ENCODE peak calls at places on chromosomes 11 and 22, in six cellular contexts. X is left ventricle myocardium inferior, F is pancreas, M is right lobe of liver, O is breast epithelium, L is cardiac muscle cell. H is an unnamed sample.

GRCh38 chr11:62430350-62430749 is 11.5 kb downstream of the SCGB1A1 start:
- DNase-seq in X (no peak), F (no peak), M (no peak), O (no peak), L (no peak), H (no peak)

GRCh38 chr22:30859714-30860095 is 108.9 kb downstream of the MORC2 start:
- DNase-seq in X (no peak), F (no peak), M (no peak), O (no peak), L (no peak), H (no peak)

GRCh38 chr11:27443746-27444465 is 28.7 kb downstream of the LGR4 start:
- DNase-seq in X (no peak), F (no peak), M (no peak), O (no peak), L (no peak), H (no peak)

GRCh38 chr11:120255519-120255866 is 15.6 kb downstream of the POU2F3 start:
- DNase-seq in X (no peak), F (no peak), M (no peak), O (no peak), L (no peak), H (no peak)

GRCh38 chr11:46380340-46381045 is 976 bp upstream of the MDK start:
- DNase-seq in X (peak; percentile 76), F (peak; percentile 77), M (peak; percentile 85), O (peak; percentile 56), L (peak; percentile 93), H (peak; percentile 82)

GRCh38 chr22:21031545-21032036 is 770 bp downstream of the SLC7A4 start:
- DNase-seq in X (no peak), F (no peak), M (no peak), O (no peak), L (no peak), H (no peak)

GRCh38 chr22:40040927-40041326 is 46.2 kb downstream of the FAM83F start:
- DNase-seq in X (peak; percentile 57), F (no peak), M (no peak), O (no peak), L (peak; percentile 5), H (no peak)

GRCh38 chr11:27933992-27934829 is 173.7 kb downstream of the KIF18A start:
- DNase-seq in X (no peak), F (no peak), M (no peak), O (no peak), L (no peak), H (no peak)

GRCh38 chr22:32674925-32675825 is 126.3 kb upstream of the TIMP3 start:
- DNase-seq in X (peak; percentile 36), F (no peak), M (no peak), O (no peak), L (no peak), H (no peak)

GRCh38 chr22:43273902-43274484 is 69.2 kb downstream of the SCUBE1 start:
- DNase-seq in X (no peak), F (peak; percentile 36), M (no peak), O (no peak), L (peak; percentile 75), H (peak; percentile 30)

GRCh38 chr22:48944756-48945620 is 882.7 kb downstream of the BRD1 start:
- DNase-seq in X (no peak), F (no peak), M (no peak), O (peak; percentile 7), L (no peak), H (no peak)

GRCh38 chr22:39960791-39961746 is 872 bp downstream of the TMA7B start:
- DNase-seq in X (no peak), F (no peak), M (no peak), O (no peak), L (no peak), H (no peak)

GRCh38 chr11:56152333-56152732 is 7.8 kb downstream of the OR8K5 start:
- DNase-seq in X (no peak), F (no peak), M (no peak), O (no peak), L (no peak), H (no peak)

GRCh38 chr22:37186228-37186996 is 1.6 kb downstream of the C1QTNF6 start:
- DNase-seq in X (peak; percentile 11), F (no peak), M (peak; percentile 18), O (no peak), L (peak; percentile 69), H (no peak)

GRCh38 chr22:37213941-37214340 is 1.7 kb upstream of the SSTR3 start:
- DNase-seq in X (no peak), F (no peak), M (no peak), O (no peak), L (no peak), H (no peak)

GRCh38 chr11:61491736-61492395 is 16.7 kb upstream of the LRRC10B start:
- DNase-seq in X (no peak), F (no peak), M (no peak), O (no peak), L (no peak), H (no peak)

GRCh38 chr11:18492888-18493287 is 33.9 kb downstream of the TSG101 start:
- DNase-seq in X (no peak), F (no peak), M (no peak), O (no peak), L (peak; percentile 84), H (no peak)

DNA sequence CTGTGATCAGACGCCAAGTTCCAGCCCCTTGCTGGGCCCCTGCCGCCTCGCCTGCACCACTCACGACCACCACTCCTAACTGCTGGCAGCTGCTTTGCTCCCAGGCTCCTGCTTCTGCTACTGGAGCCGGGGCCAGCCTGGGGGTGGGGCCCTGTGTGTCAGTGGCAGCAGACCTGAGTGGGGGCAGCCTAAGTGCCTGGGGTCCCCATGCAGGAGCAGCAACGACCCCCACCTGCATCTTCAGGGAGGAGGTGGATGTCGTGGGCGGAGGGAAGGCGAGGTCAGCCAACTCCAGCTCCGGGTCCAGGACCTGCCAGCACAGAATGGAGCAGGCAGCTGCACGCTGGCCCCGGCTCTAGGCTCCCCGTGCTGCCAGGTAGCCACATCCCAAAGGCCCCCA is 9.3 kb downstream of the SBF1 start:
- DNase-seq in X (no peak), F (no peak), M (no peak), O (no peak), L (no peak), H (no peak)
- H3K36me3 ChIP-seq in X (peaks cover 76% of the 10 kb centered on the region), F (peaks cover 71% of the 10 kb centered on the region), M (peaks cover 4% of the 10 kb centered on the region), O (peaks cover 27% of the 10 kb centered on the region), L (peaks cover 60% of the 10 kb centered on the region), H (peaks cover 77% of the 10 kb centered on the region)

DNA sequence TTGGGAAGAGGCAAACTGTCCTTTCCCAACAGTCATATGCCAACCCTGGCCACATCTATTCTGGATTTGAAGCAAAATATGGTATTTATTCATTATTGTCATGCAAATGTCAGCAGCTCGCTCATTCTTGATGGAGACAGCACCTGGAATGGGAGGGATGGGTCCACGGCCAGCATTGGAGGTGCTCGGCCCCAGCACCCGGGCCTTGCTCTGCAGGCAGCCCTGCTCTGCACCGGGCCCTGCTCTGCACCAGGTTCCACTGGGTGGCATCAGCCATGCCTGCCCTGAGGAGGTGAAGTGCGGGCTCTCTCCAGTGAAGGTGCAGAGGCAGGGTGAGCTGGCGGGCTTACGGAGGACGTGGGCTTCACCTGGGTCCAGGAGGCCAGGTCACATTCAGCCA is 19.8 kb downstream of the LRP5 start:
- DNase-seq in X (no peak), F (no peak), M (no peak), O (no peak), L (no peak), H (no peak)
- H3K4me1 ChIP-seq in X (peaks cover 84% of the 10 kb centered on the region), F (peaks cover 14% of the 10 kb centered on the region), M (peaks cover 56% of the 10 kb centered on the region), O (no peaks in the 10 kb centered on the region), L (peaks cover 15% of the 10 kb centered on the region), H (peaks cover 75% of the 10 kb centered on the region)

GRCh38 chr11:88301478-88302140 is 35.9 kb downstream of the CTSC start:
- DNase-seq in X (no peak), F (no peak), M (no peak), O (no peak), L (peak; percentile 59), H (no peak)

GRCh38 chr11:88304352-88304751 is 33.2 kb downstream of the CTSC start:
- DNase-seq in X (no peak), F (no peak), M (no peak), O (no peak), L (no peak), H (no peak)

GRCh38 chr11:88305430-88305829 is 32.1 kb downstream of the CTSC start:
- DNase-seq in X (no peak), F (no peak), M (no peak), O (no peak), L (no peak), H (no peak)

GRCh38 chr11:88300888-88301477 is 36.6 kb downstream of the CTSC start:
- DNase-seq in X (no peak), F (no peak), M (no peak), O (no peak), L (peak; percentile 72), H (no peak)

GRCh38 chr11:88303037-88303436 is 34.5 kb downstream of the CTSC start:
- DNase-seq in X (no peak), F (no peak), M (no peak), O (no peak), L (no peak), H (no peak)
- H3K36me3 ChIP-seq in X (peaks cover 11% of the 10 kb centered on the region), F (no peaks in the 10 kb centered on the region), M (no peaks in the 10 kb centered on the region), O (no peaks in the 10 kb centered on the region), L (peaks cover 3% of the 10 kb centered on the region), H (no peaks in the 10 kb centered on the region)

GRCh38 chr11:128701086-128701485 is 7.2 kb downstream of the FLI1 start:
- DNase-seq in X (no peak), F (no peak), M (no peak), O (no peak), L (no peak), H (no peak)
- H3K4me1 ChIP-seq in X (peaks cover 71% of the 10 kb centered on the region), F (no peaks in the 10 kb centered on the region), M (peaks cover 5% of the 10 kb centered on the region), O (no peaks in the 10 kb centered on the region), L (no peaks in the 10 kb centered on the region), H (no peaks in the 10 kb centered on the region)

GRCh38 chr11:21625982-21626381 is 566.9 kb upstream of the ANO5 start:
- DNase-seq in X (no peak), F (no peak), M (no peak), O (no peak), L (no peak), H (no peak)
- H3K36me3 ChIP-seq in X (no peaks in the 10 kb centered on the region), F (no peaks in the 10 kb centered on the region), M (no peaks in the 10 kb centered on the region), O (no peaks in the 10 kb centered on the region), L (no peaks in the 10 kb centered on the region), H (no peaks in the 10 kb centered on the region)

H was measured in heart left ventricle.